ENCODE peak calls at places on chromosome 9, in five cellular contexts. L is A549, W is A673, N is endothelial cell of umbilical vein, C is kidney. B is an unnamed sample.

GRCh38 chr9:18857334-18857733 is 175.7 kb downstream of the SAXO1 start:
- DNase-seq in C (no peak), W (no peak), L (no peak), N (peak), B (no peak)

GRCh38 chr9:90607701-90608122 is 34.9 kb downstream of the DIRAS2 start:
- DNase-seq in W (no peak), C (no peak), L (no peak), N (no peak), B (no peak)

GRCh38 chr9:87640385-87640795 is 85.5 kb upstream of the CTSL start:
- DNase-seq in W (peak), N (peak), C (peak), L (no peak), B (no peak)

GRCh38 chr9:127029548-127029947 is 92.9 kb downstream of the ANGPTL2 start:
- DNase-seq in W (no peak), N (no peak), C (no peak), L (no peak), B (no peak)

GRCh38 chr9:133375116-133375723 is 640 bp downstream of the SURF4 start:
- DNase-seq in L (peak), W (peak), C (no peak), N (peak), B (peak)

GRCh38 chr9:83572524-83572923 is 34.3 kb upstream of the FRMD3 start:
- DNase-seq in C (no peak), N (no peak), L (no peak), W (no peak), B (peak)

GRCh38 chr9:33229359-33230120 is 10.4 kb upstream of the SPINK4 start:
- DNase-seq in N (no peak), L (peak), W (no peak), C (peak), B (no peak)

GRCh38 chr9:107020040-107020530 is 157.1 kb downstream of the ZNF462 start:
- DNase-seq in C (no peak), W (peak), N (no peak), L (no peak), B (peak)

GRCh38 chr9:78325846-78326350 is 29.0 kb downstream of the PSAT1 start:
- DNase-seq in N (no peak), W (peak), L (no peak), C (no peak), B (no peak)

GRCh38 chr9:72476100-72476499 is 45.3 kb upstream of the TMC1 start:
- DNase-seq in N (no peak), W (no peak), L (no peak), C (no peak), B (no peak)

DNA sequence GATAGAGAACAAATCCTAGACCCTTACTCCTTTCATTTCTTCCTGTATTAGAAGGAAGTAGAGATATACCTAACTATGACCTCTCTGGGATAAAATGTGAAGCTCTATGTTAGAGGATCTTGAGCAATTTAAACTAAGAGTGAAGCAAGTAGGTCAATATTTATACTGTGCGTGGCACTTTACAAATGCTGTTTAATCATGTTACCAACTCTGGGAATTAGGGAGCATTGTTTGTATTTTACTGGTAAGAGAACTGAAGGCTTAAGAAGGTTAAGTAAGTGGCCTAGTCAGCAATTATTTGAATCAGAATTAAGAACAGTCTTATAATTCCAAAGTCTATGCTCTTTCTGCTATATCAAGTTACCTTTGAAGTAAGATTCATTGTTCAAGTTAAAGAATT is 12.0 kb downstream of the TNC start:
- DNase-seq in L (peak), W (no peak), C (no peak), N (no peak), B (peak)
- H3K27ac ChIP-seq in L (no peak), W (peak), C (no peak), N (no peak), B (no peak)

GRCh38 chr9:137761793-137762192 is 115.8 kb upstream of the CACNA1B start:
- DNase-seq in L (no peak), W (no peak), C (peak), N (no peak), B (no peak)

GRCh38 chr9:137761032-137761431 is 116.5 kb upstream of the CACNA1B start:
- DNase-seq in C (no peak), N (no peak), W (peak), L (no peak), B (no peak)

GRCh38 chr9:137764171-137764671 is 113.4 kb upstream of the CACNA1B start:
- DNase-seq in L (no peak), N (no peak), C (peak), W (no peak), B (no peak)

GRCh38 chr9:137763271-137763955 is 114.2 kb upstream of the CACNA1B start:
- DNase-seq in L (no peak), W (no peak), C (peak), N (no peak), B (no peak)

DNA sequence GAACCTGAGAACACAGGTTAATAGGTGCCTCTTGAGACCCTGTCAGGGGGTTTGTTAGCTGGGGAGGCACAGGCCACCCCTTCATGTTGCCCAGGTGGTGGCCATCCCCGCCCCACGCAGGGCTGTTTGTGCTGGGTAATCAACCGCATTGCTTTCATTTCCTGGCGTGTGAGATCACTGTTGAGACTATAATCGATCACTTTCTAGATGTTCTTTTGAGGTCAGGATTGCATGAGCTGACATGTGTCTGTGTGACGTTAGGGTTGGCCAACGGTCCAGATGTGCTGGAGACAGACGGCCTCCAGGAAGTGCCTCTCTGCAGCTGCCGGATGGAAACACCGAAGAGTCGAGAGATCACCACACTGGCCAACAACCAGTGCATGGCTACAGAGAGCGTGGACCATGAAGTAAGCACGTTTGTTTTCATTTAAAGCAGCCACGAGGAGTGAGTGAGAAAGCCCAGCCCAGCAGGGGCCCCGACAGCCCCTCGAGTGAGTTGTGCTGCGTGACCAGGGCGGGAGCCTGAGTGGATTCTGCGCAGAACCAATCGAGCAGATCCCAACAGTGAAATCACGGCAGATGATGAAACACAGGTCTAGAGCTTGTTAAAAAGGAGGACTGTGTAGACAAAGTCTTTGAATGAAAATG is 115.0 kb upstream of the CACNA1B start:
- DNase-seq in W (no peak), L (no peak), N (no peak), C (peak), B (no peak)
- H3K27ac ChIP-seq in W (no peak), L (no peak), N (no peak), C (no peak), B (no peak)

GRCh38 chr9:134592819-134593200 is 48.8 kb upstream of the COL5A1 start:
- DNase-seq in N (no peak), W (no peak), L (no peak), C (no peak), B (no peak)
- H3K27ac ChIP-seq in N (no peak), W (no peak), L (peak), C (no peak), B (peak)

GRCh38 chr9:120366646-120367019 is 213.3 kb downstream of the CDK5RAP2 start:
- DNase-seq in C (no peak), W (peak), N (peak), L (peak), B (peak)
- H3K27ac ChIP-seq in C (peak), W (no peak), N (peak), L (peak), B (peak)

GRCh38 chr9:121750715-121751623 is 99.5 kb downstream of the DAB2IP start:
- DNase-seq in N (no peak), W (no peak), C (peak), L (no peak), B (no peak)
- H3K27ac ChIP-seq in N (no peak), W (no peak), C (peak), L (no peak), B (no peak)

GRCh38 chr9:37967272-37967581 is 63.3 kb upstream of the SLC25A51 start:
- DNase-seq in L (no peak), C (no peak), N (no peak), W (no peak), B (no peak)

GRCh38 chr9:37966443-37967271 is 62.7 kb upstream of the SLC25A51 start:
- DNase-seq in L (no peak), C (peak), W (no peak), N (peak), B (peak)

GRCh38 chr9:37964740-37965081 is 60.8 kb upstream of the SLC25A51 start:
- DNase-seq in N (no peak), C (no peak), L (no peak), W (no peak), B (no peak)

GRCh38 chr9:37963936-37964739 is 60.2 kb upstream of the SLC25A51 start:
- DNase-seq in L (peak), W (peak), C (peak), N (peak), B (peak)

GRCh38 chr9:37965116-37965515 is 61.2 kb upstream of the SLC25A51 start:
- DNase-seq in L (no peak), W (no peak), C (no peak), N (no peak), B (no peak)
- H3K27ac ChIP-seq in L (peak), W (peak), C (peak), N (peak), B (peak)

B was measured in mesenchymal stem cell.